ENCODE peak calls at places on chromosomes 7 and 10, in ten cellular contexts. C is dorsolateral prefrontal cortex, N is neuronal stem cell, O is HCT116, S is left ventricle myocardium inferior, X is lung, H is A549, J is cardiac fibroblast, Z is epithelial cell of esophagus, U is WERI-Rb-1. B is an unnamed sample.

GRCh38 chr10:1290071-1290471 is 233.9 kb downstream of the WDR37 start:
- DNase-seq in S (no peak), U (no peak), O (no peak), J (no peak), Z (peak; percentile 93), H (peak; percentile 11), C (no peak), X (no peak), N (no peak), B (no peak)

GRCh38 chr7:91436655-91437054 is 172.4 kb downstream of the FZD1 start:
- DNase-seq in J (no peak), Z (peak; percentile 6), S (no peak), U (peak; percentile 86), O (no peak), C (no peak), X (no peak), H (no peak), N (no peak), B (no peak)

GRCh38 chr10:30750971-30751677 is 121.6 kb upstream of the LYZL2 start:
- DNase-seq in C (no peak), X (no peak), N (no peak), O (no peak), H (no peak), S (no peak), U (no peak), Z (no peak), J (no peak), B (no peak)

GRCh38 chr10:133131754-133132710 is 28.0 kb upstream of the KNDC1 start:
- DNase-seq in X (no peak), C (peak; percentile 53), H (no peak), Z (no peak), J (no peak), U (no peak), S (no peak), O (no peak), N (no peak), B (no peak)

GRCh38 chr7:98785929-98786571 is 83.8 kb downstream of the TMEM130 start:
- DNase-seq in C (no peak), X (no peak), Z (no peak), S (no peak), N (no peak), H (peak; percentile 29), J (no peak), U (no peak), O (no peak), B (no peak)

GRCh38 chr7:43384585-43385308 is 198.2 kb upstream of the STK17A start:
- DNase-seq in X (no peak), U (no peak), Z (no peak), N (no peak), S (no peak), J (no peak), H (no peak), C (no peak), O (no peak), B (no peak)

GRCh38 chr10:1643911-1644810 is 93.2 kb downstream of the ADARB2 start:
- DNase-seq in X (no peak), C (no peak), Z (no peak), N (no peak), S (no peak), H (no peak), J (no peak), U (no peak), O (no peak), B (no peak)

GRCh38 chr7:22121702-22122474 is 176.2 kb upstream of the CDCA7L start:
- DNase-seq in S (no peak), N (no peak), U (no peak), Z (no peak), H (no peak), C (no peak), J (peak; percentile 66), O (no peak), X (no peak), B (no peak)

GRCh38 chr10:122053314-122053713 is 64.4 kb downstream of the TACC2 start:
- DNase-seq in U (no peak), Z (no peak), X (no peak), S (no peak), O (no peak), N (no peak), C (no peak), J (no peak), H (no peak), B (no peak)

GRCh38 chr10:132735923-132736391 is 50.0 kb downstream of the NKX6-2 start:
- DNase-seq in U (no peak), C (peak; percentile 92), Z (no peak), J (no peak), S (no peak), N (no peak), H (no peak), O (no peak), X (no peak), B (no peak)

GRCh38 chr10:119368581-119368980 is 161.2 kb downstream of the GRK5 start:
- DNase-seq in O (no peak), U (no peak), Z (no peak), N (no peak), S (no peak), C (no peak), H (no peak), X (no peak), J (no peak), B (no peak)

GRCh38 chr10:119370046-119370770 is 162.8 kb downstream of the GRK5 start:
- DNase-seq in Z (no peak), N (no peak), S (peak; percentile 58), X (no peak), J (peak; percentile 88), H (no peak), C (no peak), U (no peak), O (no peak), B (no peak)

GRCh38 chr10:119368991-119369869 is 161.9 kb downstream of the GRK5 start:
- DNase-seq in H (no peak), X (no peak), J (no peak), Z (no peak), C (no peak), N (no peak), O (no peak), U (no peak), S (no peak), B (no peak)

GRCh38 chr10:119365773-119366640 is 158.6 kb downstream of the GRK5 start:
- DNase-seq in O (no peak), X (no peak), S (no peak), N (no peak), Z (no peak), U (no peak), J (no peak), C (no peak), H (no peak), B (no peak)

GRCh38 chr10:119367841-119368549 is 160.6 kb downstream of the GRK5 start:
- DNase-seq in J (no peak), H (no peak), S (no peak), U (no peak), X (no peak), Z (no peak), O (no peak), N (no peak), C (no peak), B (no peak)
- H3K4me3 ChIP-seq in J (no peak overlapping the region), H (no peak overlapping the region), S (no peak overlapping the region), U (no peak overlapping the region), X (no peak overlapping the region), Z (no peak overlapping the region), O (no peak overlapping the region), N (no peak overlapping the region), C (no peak overlapping the region), B (no peak overlapping the region)

DNA sequence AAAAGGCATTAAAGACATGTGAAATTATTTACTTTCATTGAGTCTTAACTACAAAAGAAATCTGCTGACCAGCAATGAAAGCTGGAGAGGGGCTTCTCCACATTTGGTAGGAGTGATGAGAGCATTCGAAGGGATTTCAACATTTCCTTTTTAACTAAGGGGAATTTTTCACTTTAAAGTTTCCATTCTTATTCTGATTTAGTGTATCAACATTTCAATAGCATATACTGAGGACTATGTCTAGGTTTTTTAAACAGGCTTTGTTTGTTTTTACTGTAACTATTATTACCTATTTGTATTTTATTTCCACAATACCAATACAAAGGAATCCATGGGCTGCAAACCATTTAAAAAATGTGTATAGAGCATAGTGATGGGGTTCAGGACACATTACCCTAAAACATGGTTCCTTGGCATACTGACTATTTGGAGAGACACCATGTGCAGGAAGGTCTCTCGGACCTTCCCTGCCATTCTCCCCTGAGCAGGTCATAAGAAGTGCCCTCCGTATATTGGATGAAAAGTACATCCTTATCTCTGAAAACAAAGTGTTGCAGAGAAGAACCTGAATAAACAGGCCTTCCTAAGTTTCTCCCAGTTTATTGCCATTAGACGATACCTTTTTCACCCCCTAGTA is 278.7 kb downstream of the DOCK4 start:
- DNase-seq in H (no peak), O (no peak), N (no peak), Z (no peak), U (no peak), J (no peak), C (no peak), S (no peak), X (no peak), B (no peak)
- H3K4me3 ChIP-seq in H (no peak overlapping the region), O (no peak overlapping the region), N (no peak overlapping the region), Z (no peak overlapping the region), U (no peak overlapping the region), J (no peak overlapping the region), C (no peak overlapping the region), S (no peak overlapping the region), X (no peak overlapping the region), B (no peak overlapping the region)

GRCh38 chr7:157423886-157424565 is 87.2 kb downstream of the DNAJB6 start:
- DNase-seq in H (no peak), C (no peak), X (no peak), U (no peak), S (no peak), Z (no peak), N (no peak), J (no peak), O (no peak), B (no peak)

GRCh38 chr7:157423348-157423747 is 86.5 kb downstream of the DNAJB6 start:
- DNase-seq in X (no peak), N (no peak), H (no peak), Z (no peak), U (no peak), C (no peak), J (peak; percentile 42), S (no peak), O (no peak), B (no peak)

GRCh38 chr7:157425761-157426160 is 89.0 kb downstream of the DNAJB6 start:
- DNase-seq in C (no peak), X (no peak), U (no peak), S (peak; percentile 7), N (no peak), Z (no peak), J (no peak), H (no peak), O (no peak), B (no peak)

GRCh38 chr7:157426463-157427301 is 89.9 kb downstream of the DNAJB6 start:
- DNase-seq in J (no peak), X (no peak), C (no peak), S (peak; percentile 13), O (no peak), Z (no peak), U (no peak), H (no peak), N (no peak), B (no peak)

GRCh38 chr7:157425137-157425731 is 88.4 kb downstream of the DNAJB6 start:
- DNase-seq in J (no peak), C (no peak), S (peak; percentile 12), H (no peak), Z (no peak), N (no peak), X (no peak), O (no peak), U (peak; percentile 32), B (no peak)
- H3K4me3 ChIP-seq in J (no peak overlapping the region), C (no peak overlapping the region), S (no peak overlapping the region), H (no peak overlapping the region), Z (no peak overlapping the region), N (no peak overlapping the region), X (no peak overlapping the region), O (no peak overlapping the region), U (no peak overlapping the region), B (no peak overlapping the region)

GRCh38 chr10:73780301-73780700 is 1.5 kb upstream of the CHCHD1 start:
- DNase-seq in X (no peak), S (no peak), U (no peak), Z (no peak), N (no peak), H (no peak), O (no peak), C (no peak), J (no peak), B (no peak)
- H3K4me3 ChIP-seq in X (no peak overlapping the region), S (no peak overlapping the region), U (no peak overlapping the region), Z (no peak overlapping the region), N (no peak overlapping the region), H (no peak overlapping the region), O (peak overlapping the region; percentile 80), C (no peak overlapping the region), J (no peak overlapping the region), B (no peak overlapping the region)